ENCODE peak calls at places on chromosomes 5 and 9, in nine cellular contexts. Y, W, P, D, M, Q, G, E and K are unnamed samples.

GRCh38 chr5:149054416-149054815 is 8.4 kb downstream of the SH3TC2 start:
- DNase-seq in Y (no peak), W (no peak), P (no peak), D (no peak), M (no peak), Q (no peak), G (no peak), E (no peak), K (no peak)

GRCh38 chr5:72160299-72160698 is 53.0 kb downstream of the MAP1B start:
- DNase-seq in Y (peak; percentile 62), W (no peak), P (peak; percentile 50), D (no peak), M (no peak), Q (no peak), G (no peak), E (no peak), K (no peak)

GRCh38 chr9:19552693-19553092 is 143.9 kb downstream of the ACER2 start:
- DNase-seq in Y (no peak), W (peak; percentile 67), P (no peak), D (no peak), M (no peak), Q (no peak), G (no peak), E (no peak), K (no peak)

GRCh38 chr9:68507098-68507795 is 33.4 kb downstream of the TMEM252 start:
- DNase-seq in Y (no peak), W (no peak), P (peak; percentile 15), D (no peak), M (no peak), Q (no peak), G (no peak), E (no peak), K (no peak)

GRCh38 chr5:170490381-170490780 is 13.4 kb upstream of the KCNIP1 start:
- DNase-seq in Y (no peak), W (no peak), P (no peak), D (no peak), M (no peak), Q (no peak), G (no peak), E (no peak), K (no peak)

GRCh38 chr5:17224858-17225436 is 7.5 kb downstream of the BASP1 start:
- DNase-seq in Y (no peak), W (no peak), P (peak; percentile 39), D (no peak), M (no peak), Q (no peak), G (no peak), E (no peak), K (no peak)

GRCh38 chr5:132576123-132576522 is 19.3 kb downstream of the RAD50 start:
- DNase-seq in Y (no peak), W (no peak), P (no peak), D (no peak), M (no peak), Q (no peak), G (no peak), E (no peak), K (no peak)

GRCh38 chr5:96714951-96715451 is 52.8 kb downstream of the CAST start:
- DNase-seq in Y (no peak), W (no peak), P (peak; percentile 78), D (no peak), M (peak; percentile 62), Q (peak; percentile 59), G (peak; percentile 89), E (no peak), K (peak; percentile 33)

GRCh38 chr9:111597852-111598729 is 1.4 kb downstream of the PTGR1 start:
- DNase-seq in Y (no peak), W (peak; percentile 44), P (peak; percentile 52), D (peak; percentile 35), M (peak; percentile 52), Q (peak; percentile 20), G (peak; percentile 16), E (peak; percentile 61), K (peak; percentile 35)

GRCh38 chr9:123225374-123225813 is 43.0 kb downstream of the STRBP start:
- DNase-seq in Y (peak; percentile 36), W (no peak), P (peak; percentile 72), D (no peak), M (no peak), Q (peak; percentile 41), G (no peak), E (peak; percentile 52), K (peak; percentile 18)

GRCh38 chr5:118891252-118891651 is 97.1 kb downstream of the DTWD2 start:
- DNase-seq in Y (peak; percentile 4), W (peak; percentile 63), P (no peak), D (no peak), M (peak; percentile 44), Q (no peak), G (no peak), E (no peak), K (no peak)

GRCh38 chr9:14212697-14213420 is 101.1 kb downstream of the NFIB start:
- DNase-seq in Y (no peak), W (no peak), P (no peak), D (no peak), M (no peak), Q (no peak), G (no peak), E (no peak), K (no peak)

GRCh38 chr9:137167752-137168574 is 1.9 kb downstream of the LRRC26 start:
- DNase-seq in Y (no peak), W (no peak), P (no peak), D (peak; percentile 26), M (peak; percentile 58), Q (no peak), G (peak; percentile 12), E (no peak), K (no peak)

GRCh38 chr9:86604741-86605140 is 250.5 kb upstream of the TUT7 start:
- DNase-seq in Y (peak; percentile 77), W (no peak), P (no peak), D (no peak), M (no peak), Q (no peak), G (no peak), E (no peak), K (no peak)

GRCh38 chr5:6553986-6554385 is 78.9 kb downstream of the NSUN2 start:
- DNase-seq in Y (no peak), W (no peak), P (no peak), D (no peak), M (no peak), Q (no peak), G (no peak), E (no peak), K (no peak)

GRCh38 chr9:105157178-105157583 is 87.3 kb upstream of the SLC44A1 start:
- DNase-seq in Y (peak; percentile 41), W (peak; percentile 49), P (peak; percentile 79), D (peak; percentile 8), M (peak; percentile 22), Q (peak; percentile 10), G (peak; percentile 20), E (peak; percentile 9), K (peak; percentile 6)

GRCh38 chr5:94715843-94716242 is 97.4 kb downstream of the SLF1 start:
- DNase-seq in Y (no peak), W (no peak), P (no peak), D (no peak), M (no peak), Q (no peak), G (peak; percentile 22), E (no peak), K (no peak)

GRCh38 chr9:6834306-6834705 is 76.5 kb downstream of the KDM4C start:
- DNase-seq in Y (no peak), W (no peak), P (no peak), D (no peak), M (no peak), Q (no peak), G (no peak), E (no peak), K (no peak)

GRCh38 chr5:168076561-168076991 is 214.9 kb upstream of the WWC1 start:
- DNase-seq in Y (peak; percentile 79), W (no peak), P (peak; percentile 64), D (peak; percentile 56), M (no peak), Q (no peak), G (no peak), E (peak; percentile 11), K (no peak)

GRCh38 chr5:119285070-119285916 is 70.5 kb upstream of the TNFAIP8 start:
- DNase-seq in Y (no peak), W (no peak), P (no peak), D (no peak), M (no peak), Q (no peak), G (no peak), E (no peak), K (no peak)

GRCh38 chr9:94794768-94795167 is 68.3 kb downstream of the AOPEP start:
- DNase-seq in Y (no peak), W (no peak), P (no peak), D (no peak), M (no peak), Q (no peak), G (no peak), E (no peak), K (no peak)

GRCh38 chr5:132840896-132841818 is 10.7 kb upstream of the SHROOM1 start:
- DNase-seq in Y (no peak), W (no peak), P (peak; percentile 89), D (no peak), M (no peak), Q (no peak), G (no peak), E (no peak), K (no peak)

GRCh38 chr9:37515620-37516258 is 30.0 kb downstream of the POLR1E start:
- DNase-seq in Y (no peak), W (no peak), P (no peak), D (no peak), M (no peak), Q (no peak), G (no peak), E (no peak), K (no peak)

GRCh38 chr9:131318211-131318610 is 28.7 kb downstream of the PLPP7 start:
- DNase-seq in Y (no peak), W (peak; percentile 89), P (peak; percentile 46), D (no peak), M (no peak), Q (no peak), G (no peak), E (no peak), K (no peak)

GRCh38 chr5:97149689-97150088 is 7.3 kb upstream of the LIX1 start:
- DNase-seq in Y (no peak), W (no peak), P (no peak), D (no peak), M (no peak), Q (no peak), G (no peak), E (no peak), K (no peak)

GRCh38 chr5:9467199-9468069 is 78.4 kb downstream of the SEMA5A start:
- DNase-seq in Y (no peak), W (no peak), P (no peak), D (no peak), M (no peak), Q (no peak), G (no peak), E (no peak), K (no peak)

GRCh38 chr5:135208555-135209494 is 174.8 kb upstream of the PITX1 start:
- DNase-seq in Y (peak; percentile 91), W (no peak), P (peak; percentile 96), D (no peak), M (no peak), Q (no peak), G (peak; percentile 26), E (no peak), K (no peak)

GRCh38 chr5:163496286-163496685 is 9.1 kb upstream of the MAT2B start:
- DNase-seq in Y (no peak), W (no peak), P (peak; percentile 19), D (no peak), M (no peak), Q (no peak), G (no peak), E (no peak), K (no peak)

GRCh38 chr5:66637994-66638393 is 41.8 kb downstream of the MAST4 start:
- DNase-seq in Y (no peak), W (no peak), P (no peak), D (no peak), M (no peak), Q (no peak), G (no peak), E (no peak), K (no peak)